ENCODE peak calls at places on chromosomes 4 and X, in five cellular contexts. D, U, J, W and X are unnamed samples.

GRCh38 chrX:51461053-51462050 is 35.0 kb downstream of the NUDT11 start:
- DNase-seq in D (peak), J (peak), W (peak), U (no peak), X (peak)

GRCh38 chr4:53646792-53647191 is 55.5 kb upstream of the LNX1 start:
- DNase-seq in W (no peak), D (no peak), U (no peak), J (no peak), X (no peak)

GRCh38 chrX:153443476-153444332 is 2.2 kb downstream of the TREX2 start:
- DNase-seq in U (no peak), D (no peak), J (no peak), W (no peak), X (no peak)

GRCh38 chrX:22159071-22159470 is 113.6 kb upstream of the CBLL2 start:
- DNase-seq in J (no peak), D (peak), U (no peak), W (no peak), X (no peak)

GRCh38 chrX:3252744-3253143 is 93.7 kb downstream of the MXRA5 start:
- DNase-seq in J (no peak), D (no peak), U (no peak), W (no peak), X (no peak)

GRCh38 chr4:145716200-145716599 is 36.3 kb downstream of the C4orf51 start:
- DNase-seq in J (no peak), D (peak), U (no peak), W (peak), X (no peak)

GRCh38 chr4:108166441-108167315 is 2.1 kb downstream of the LEF1 start:
- DNase-seq in W (peak), D (no peak), J (peak), U (peak), X (peak)

GRCh38 chr4:185838514-185839203 is 26.7 kb upstream of the SORBS2 start:
- DNase-seq in D (peak), U (no peak), J (no peak), W (peak), X (no peak)

GRCh38 chr4:6900181-6900812 is 9.3 kb upstream of the TBC1D14 start:
- DNase-seq in U (no peak), J (no peak), D (no peak), W (no peak), X (no peak)
- H2BK15ac ChIP-seq in U (no peak), J (peak), D (no peak), W (no peak), X (no peak)

GRCh38 chrX:47297874-47298273 is 65.1 kb downstream of the USP11 start:
- DNase-seq in D (no peak), U (no peak), W (peak), J (no peak), X (no peak)
- H2BK120ac ChIP-seq in D (no peak), U (no peak), W (no peak), J (no peak), X (no peak)

GRCh38 chr4:2795558-2796260 is 2.8 kb downstream of the SH3BP2 start:
- DNase-seq in W (no peak), D (no peak), J (no peak), U (no peak), X (no peak)
- H2BK15ac ChIP-seq in W (no peak), D (no peak), J (no peak), U (no peak), X (no peak)

GRCh38 chr4:8197521-8197920 is 1.6 kb upstream of the SH3TC1 start:
- DNase-seq in J (no peak), D (no peak), W (no peak), U (no peak), X (no peak)
- H2BK120ac ChIP-seq in J (no peak), D (no peak), W (no peak), U (no peak), X (no peak)

GRCh38 chr4:87391783-87392054 is 731 bp upstream of the HSD17B11 start:
- DNase-seq in J (no peak), W (no peak), U (no peak), D (no peak), X (no peak)

GRCh38 chr4:87392183-87392582 is 1.2 kb upstream of the HSD17B11 start:
- DNase-seq in D (no peak), J (no peak), U (no peak), W (no peak), X (no peak)

GRCh38 chr4:87387237-87387636 is 3.8 kb downstream of the HSD17B11 start:
- DNase-seq in W (no peak), U (no peak), J (no peak), D (no peak), X (no peak)

GRCh38 chr4:87390931-87391782 is at the start of gene HSD17B11:
- DNase-seq in W (peak), U (peak), J (peak), D (peak), X (peak)
- H2BK15ac ChIP-seq in W (no peak), U (no peak), J (no peak), D (peak), X (no peak)

GRCh38 chr4:173932701-173933100 is 350.8 kb downstream of the FBXO8 start:
- DNase-seq in J (no peak), D (no peak), U (no peak), W (peak), X (no peak)
- H2BK120ac ChIP-seq in J (no peak), D (no peak), U (no peak), W (no peak), X (no peak)

GRCh38 chr4:102868782-102869568 is at the start of gene CISD2:
- DNase-seq in U (peak), D (peak), J (peak), W (peak), X (peak)
- H2BK15ac ChIP-seq in U (peak), D (peak), J (no peak), W (no peak), X (no peak)

DNA sequence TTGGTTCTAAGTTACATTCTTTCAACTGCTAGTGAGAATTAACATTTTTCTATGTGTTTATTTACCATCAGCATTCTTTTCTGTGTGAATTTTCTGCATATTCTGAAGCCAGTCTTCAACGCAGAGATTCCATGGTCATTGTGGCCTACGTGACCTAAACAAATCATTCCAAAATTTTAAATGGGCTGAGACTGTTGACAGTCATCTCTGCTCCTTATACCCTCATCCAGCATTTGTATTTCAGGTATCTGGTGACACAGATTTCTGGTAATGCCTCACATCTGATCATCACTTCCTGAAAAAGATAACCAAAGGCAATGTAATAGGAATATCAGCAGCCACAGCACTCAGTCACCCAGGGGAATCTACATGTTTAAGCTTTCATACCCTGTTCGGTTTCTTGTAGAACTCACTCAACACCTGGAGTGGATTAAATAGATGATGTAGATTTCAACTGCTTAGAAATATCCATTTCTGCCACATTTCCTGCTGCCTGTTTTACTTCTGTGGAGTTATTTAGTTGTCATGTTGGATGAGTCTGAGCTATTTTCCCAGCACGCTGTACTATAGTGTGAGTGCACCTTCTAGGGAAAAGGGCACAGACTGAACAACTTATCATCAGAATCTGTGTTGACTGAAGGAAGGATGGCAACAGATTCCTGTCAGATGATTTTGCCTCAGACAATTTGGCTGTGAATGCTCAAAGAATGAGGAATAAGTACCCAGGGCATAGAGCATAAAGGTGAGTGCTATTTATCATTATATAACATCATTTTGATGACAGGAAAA is 73.0 kb upstream of the HPGD start:
- DNase-seq in U (no peak), J (no peak), W (no peak), D (no peak), X (no peak)
- H2BK120ac ChIP-seq in U (no peak), J (no peak), W (no peak), D (no peak), X (no peak)

DNA sequence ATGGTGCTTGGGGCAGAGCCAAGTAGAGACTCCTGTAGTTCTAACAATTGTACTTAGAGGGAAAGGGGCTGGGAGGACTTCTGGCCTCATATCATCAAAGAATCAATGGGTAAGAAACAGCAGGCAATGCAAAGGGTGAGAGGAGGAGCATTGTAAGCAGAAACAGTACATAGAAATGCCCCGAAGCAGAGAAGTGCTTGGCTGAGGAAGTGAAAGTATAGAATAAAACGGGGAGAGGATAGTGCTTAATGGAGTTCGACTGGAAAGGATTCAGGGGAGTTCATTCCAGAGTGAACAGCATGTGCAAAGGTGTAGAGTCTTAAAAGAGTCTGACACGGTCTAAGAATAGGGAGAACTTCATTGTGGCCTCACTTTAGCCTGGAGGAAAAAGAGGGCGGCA is 103.0 kb downstream of the SYNPO2 start:
- DNase-seq in W (peak), D (no peak), J (no peak), U (no peak), X (no peak)
- H2BK15ac ChIP-seq in W (no peak), D (peak), J (no peak), U (no peak), X (no peak)